ENCODE peak calls at places on chromosome 2, in nine cellular contexts. C, A, K, L, Z, D, T, U and W are unnamed samples.

GRCh38 chr2:31003717-31004116 is 134.5 kb downstream of the GALNT14 start:
- DNase-seq in C (no peak), A (no peak), T (peak; percentile 14), L (no peak), K (no peak), Z (no peak), D (no peak), U (no peak), W (no peak)

GRCh38 chr2:223835701-223836532 is 1.5 kb downstream of the AP1S3 start:
- DNase-seq in C (no peak), A (no peak), T (no peak), L (no peak), D (no peak), K (no peak), Z (no peak), U (no peak), W (no peak)

GRCh38 chr2:204218040-204218439 is 281.5 kb downstream of the ICOS start:
- DNase-seq in Z (no peak), L (no peak), K (no peak), D (no peak), T (no peak), A (no peak), U (no peak), C (no peak), W (no peak)

GRCh38 chr2:8685697-8686358 is 4.0 kb downstream of the ID2 start:
- DNase-seq in Z (peak; percentile 75), D (no peak), T (peak; percentile 48), U (peak; percentile 72), A (peak; percentile 86), C (no peak), L (peak; percentile 73), K (peak; percentile 27), W (no peak)

GRCh38 chr2:233411162-233411561 is 56.9 kb downstream of the DGKD start:
- DNase-seq in K (no peak), D (no peak), C (no peak), Z (no peak), L (no peak), T (no peak), U (no peak), A (no peak), W (no peak)

GRCh38 chr2:12031871-12032270 is 285.4 kb downstream of the LPIN1 start:
- DNase-seq in A (no peak), U (no peak), K (no peak), D (no peak), Z (no peak), T (no peak), C (no peak), L (no peak), W (no peak)

GRCh38 chr2:163878718-163879117 is 142.9 kb upstream of the FIGN start:
- DNase-seq in T (peak; percentile 4), A (no peak), D (no peak), U (no peak), K (peak; percentile 11), L (no peak), Z (no peak), C (no peak), W (no peak)

GRCh38 chr2:76870011-76870410 is 652.2 kb downstream of the LRRTM4 start:
- DNase-seq in D (no peak), L (no peak), A (no peak), U (no peak), Z (no peak), C (no peak), K (no peak), T (no peak), W (no peak)

GRCh38 chr2:20140321-20141055 is 84.4 kb downstream of the SDC1 start:
- DNase-seq in L (no peak), T (no peak), A (no peak), K (no peak), U (no peak), Z (no peak), D (no peak), C (no peak), W (no peak)

GRCh38 chr2:105329197-105329554 is 359 bp downstream of the TGFBRAP1 start:
- DNase-seq in T (peak; percentile 25), Z (no peak), L (no peak), D (no peak), C (no peak), A (peak; percentile 11), U (no peak), K (no peak), W (no peak)

GRCh38 chr2:240921319-240922233 is 15.4 kb downstream of the CROCC2 start:
- DNase-seq in C (peak; percentile 96), K (peak; percentile 98), Z (peak; percentile 1), A (no peak), D (peak; percentile 86), L (no peak), U (no peak), T (peak; percentile 42), W (peak; percentile 65)

GRCh38 chr2:150878347-150878746 is 383.3 kb downstream of the RBM43 start:
- DNase-seq in T (no peak), D (no peak), A (no peak), L (no peak), K (peak; percentile 37), Z (no peak), C (peak; percentile 59), U (no peak), W (no peak)

GRCh38 chr2:180405520-180405919 is 398.4 kb upstream of the CWC22 start:
- DNase-seq in Z (no peak), C (no peak), A (no peak), L (no peak), D (no peak), U (no peak), K (no peak), T (no peak), W (no peak)

GRCh38 chr2:232831496-232831895 is 38.6 kb upstream of the SNORC start:
- DNase-seq in L (no peak), K (no peak), U (no peak), A (no peak), D (no peak), C (no peak), T (no peak), Z (no peak), W (no peak)

GRCh38 chr2:47636596-47636995 is 146.3 kb upstream of the MSH6 start:
- DNase-seq in U (no peak), D (no peak), T (no peak), A (no peak), Z (no peak), L (no peak), C (no peak), K (peak; percentile 63), W (no peak)

GRCh38 chr2:53422979-53423378 is 344.6 kb upstream of the CHAC2 start:
- DNase-seq in U (no peak), K (peak; percentile 65), Z (no peak), C (peak; percentile 29), L (no peak), T (peak; percentile 65), D (peak; percentile 7), A (no peak), W (peak; percentile 6)

GRCh38 chr2:181574321-181574720 is 82.6 kb downstream of the CERKL start:
- DNase-seq in A (no peak), Z (no peak), L (no peak), D (no peak), U (no peak), T (no peak), C (no peak), K (no peak), W (no peak)

GRCh38 chr2:9991829-9992273 is 40.4 kb downstream of the GRHL1 start:
- DNase-seq in Z (no peak), L (no peak), D (no peak), C (no peak), A (no peak), U (no peak), T (no peak), K (peak; percentile 68), W (no peak)

GRCh38 chr2:73999881-74000597 is 15.3 kb downstream of the TET3 start:
- DNase-seq in A (no peak), T (no peak), C (no peak), K (no peak), Z (no peak), U (no peak), L (no peak), D (no peak), W (no peak)

GRCh38 chr2:6967301-6967700 is 50.1 kb downstream of the RNF144A start:
- DNase-seq in L (no peak), Z (no peak), C (no peak), K (no peak), D (no peak), T (no peak), A (no peak), U (no peak), W (no peak)

GRCh38 chr2:98560256-98560771 is 48.0 kb downstream of the COA5 start:
- DNase-seq in T (no peak), U (no peak), C (peak; percentile 69), L (no peak), K (peak; percentile 77), Z (no peak), D (peak; percentile 91), A (no peak), W (no peak)

GRCh38 chr2:168587302-168587701 is 131.2 kb downstream of the CERS6 start:
- DNase-seq in D (no peak), K (no peak), U (no peak), C (no peak), A (no peak), L (no peak), Z (no peak), T (peak; percentile 39), W (no peak)

GRCh38 chr2:119197529-119198266 is 25.9 kb upstream of the STEAP3 start:
- DNase-seq in D (no peak), C (no peak), T (no peak), K (peak; percentile 21), Z (no peak), A (no peak), U (no peak), L (no peak), W (no peak)